ENCODE peak calls at places on chromosomes 12 and 14, in seven cellular contexts. B is progenitor cell of endocrine pancreas, O is fibroblast of the aortic adventitia, F is GM13977, Y is testis, A is GM12865, S is thoracic aorta. J is an unnamed sample.

GRCh38 chr12:106672308-106673085 is 89.7 kb downstream of the RFX4 start:
- DNase-seq in B (no peak), O (no peak), F (no peak), Y (no peak), A (no peak), S (no peak), J (no peak)

GRCh38 chr12:112537710-112538396 is 119.1 kb downstream of the PTPN11 start:
- DNase-seq in B (no peak), O (no peak), F (no peak), Y (no peak), A (no peak), S (no peak), J (peak)

GRCh38 chr14:88919502-88919901 is 95.1 kb downstream of the TTC8 start:
- DNase-seq in B (no peak), O (no peak), F (no peak), Y (no peak), A (no peak), S (no peak), J (no peak)

GRCh38 chr12:65602579-65603295 is 221.5 kb upstream of the HMGA2 start:
- DNase-seq in B (peak), O (peak), F (peak), Y (peak), A (peak), S (peak), J (peak)

GRCh38 chr14:90759370-90760054 is 56.7 kb downstream of the TTC7B start:
- DNase-seq in B (no peak), O (no peak), F (peak), Y (no peak), A (peak), S (no peak), J (no peak)

GRCh38 chr14:95490127-95490526 is 26.3 kb downstream of the SYNE3 start:
- DNase-seq in B (no peak), O (no peak), F (no peak), Y (no peak), A (no peak), S (no peak), J (no peak)

GRCh38 chr14:51369814-51370213 is 129.8 kb downstream of the TMX1 start:
- DNase-seq in B (no peak), O (no peak), F (peak), Y (peak), A (peak), S (no peak), J (no peak)

GRCh38 chr12:120231316-120232011 is 30.6 kb upstream of the RPLP0 start:
- DNase-seq in B (no peak), O (peak), F (no peak), Y (no peak), A (no peak), S (peak), J (peak)

GRCh38 chr12:3078086-3078820 is 1.1 kb downstream of the TSPAN9 start:
- DNase-seq in B (no peak), O (no peak), F (no peak), Y (no peak), A (no peak), S (no peak), J (no peak)

GRCh38 chr12:93536111-93536765 is 36.2 kb upstream of the SOCS2 start:
- DNase-seq in B (no peak), O (no peak), F (no peak), Y (no peak), A (no peak), S (no peak), J (no peak)

GRCh38 chr12:93539821-93540220 is 32.7 kb upstream of the SOCS2 start:
- DNase-seq in B (no peak), O (no peak), F (no peak), Y (no peak), A (no peak), S (no peak), J (no peak)

GRCh38 chr12:93536766-93537515 is 35.5 kb upstream of the SOCS2 start:
- DNase-seq in B (no peak), O (no peak), F (peak), Y (no peak), A (peak), S (no peak), J (no peak)

GRCh38 chr12:93540506-93540905 is 32.0 kb upstream of the SOCS2 start:
- DNase-seq in B (no peak), O (peak), F (no peak), Y (no peak), A (no peak), S (no peak), J (no peak)

DNA sequence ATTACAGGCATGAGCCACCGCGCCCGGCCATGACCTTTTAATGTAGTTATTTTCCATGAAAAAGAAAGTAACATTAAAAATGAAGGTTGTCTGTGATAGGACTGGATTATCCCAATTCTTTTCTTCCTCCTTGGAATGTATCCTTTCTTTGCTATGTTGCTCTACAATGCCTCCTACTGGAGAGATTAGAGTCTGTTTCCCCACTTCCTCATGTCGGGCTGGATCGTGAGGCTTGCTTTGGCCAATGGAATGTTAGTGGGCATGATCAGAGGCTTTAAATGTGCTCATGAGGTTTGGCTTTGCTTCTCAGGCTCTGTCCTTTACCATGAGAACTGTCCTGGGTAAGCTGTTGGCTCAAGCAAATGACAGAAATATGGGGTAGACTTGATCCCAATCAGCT is 34.7 kb upstream of the SOCS2 start:
- DNase-seq in B (no peak), O (no peak), F (no peak), Y (no peak), A (no peak), S (no peak), J (no peak)
- TF ChIP-seq CTCF in B (peak), O (no peak), F (peak), Y (no peak), A (no peak), S (no peak), J (peak)

GRCh38 chr12:6056406-6057211 is 67.9 kb downstream of the VWF start:
- DNase-seq in B (no peak), O (no peak), F (no peak), Y (no peak), A (no peak), S (no peak), J (peak)
- TF ChIP-seq CTCF in B (peak), O (peak), F (peak), Y (no peak), A (no peak), S (no peak), J (peak)

GRCh38 chr12:53062977-53063707 is 13.3 kb downstream of the TNS2 start:
- DNase-seq in B (no peak), O (no peak), F (no peak), Y (peak), A (no peak), S (no peak), J (peak)
- TF ChIP-seq CTCF in B (no peak), O (no peak), F (no peak), Y (no peak), A (no peak), S (no peak), J (no peak)

DNA sequence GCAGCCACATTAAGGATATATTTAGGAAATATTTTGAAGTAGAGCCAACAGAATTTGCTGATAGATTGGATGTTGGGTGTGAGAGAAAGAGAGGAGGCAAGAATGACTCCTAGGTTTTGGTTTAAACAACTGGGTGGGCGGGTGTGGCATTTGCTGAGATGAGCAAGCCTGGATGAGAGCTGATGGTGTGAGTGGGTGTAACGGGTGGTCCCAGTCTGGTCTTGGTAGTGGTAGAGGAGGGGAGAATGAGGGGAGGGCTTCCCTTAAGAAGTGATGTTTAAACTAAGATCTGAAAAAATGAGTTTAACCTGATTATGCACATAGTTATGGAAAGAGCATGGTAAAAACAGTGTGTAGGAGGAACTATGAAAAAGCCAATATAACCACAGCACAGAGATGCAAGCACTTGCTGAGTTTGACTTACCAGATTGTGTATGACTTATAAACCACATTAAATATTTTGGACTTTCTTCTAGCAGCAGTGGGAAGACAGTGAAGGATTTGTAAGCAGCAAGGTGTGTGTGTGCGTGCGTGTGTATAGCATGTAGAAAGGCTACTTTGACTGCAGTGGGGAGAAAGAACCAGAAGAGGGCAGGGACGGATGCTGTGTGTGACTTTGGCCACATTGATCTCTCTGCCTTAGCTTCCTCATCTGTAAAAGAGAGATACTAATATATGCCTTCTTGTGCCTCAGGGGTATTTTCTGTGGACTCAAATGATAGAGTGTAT is 139.7 kb downstream of the PRIMA1 start:
- DNase-seq in B (no peak), O (peak), F (peak), Y (no peak), A (peak), S (no peak), J (peak)
- TF ChIP-seq CTCF in B (peak), O (no peak), F (peak), Y (no peak), A (peak), S (no peak), J (peak)

DNA sequence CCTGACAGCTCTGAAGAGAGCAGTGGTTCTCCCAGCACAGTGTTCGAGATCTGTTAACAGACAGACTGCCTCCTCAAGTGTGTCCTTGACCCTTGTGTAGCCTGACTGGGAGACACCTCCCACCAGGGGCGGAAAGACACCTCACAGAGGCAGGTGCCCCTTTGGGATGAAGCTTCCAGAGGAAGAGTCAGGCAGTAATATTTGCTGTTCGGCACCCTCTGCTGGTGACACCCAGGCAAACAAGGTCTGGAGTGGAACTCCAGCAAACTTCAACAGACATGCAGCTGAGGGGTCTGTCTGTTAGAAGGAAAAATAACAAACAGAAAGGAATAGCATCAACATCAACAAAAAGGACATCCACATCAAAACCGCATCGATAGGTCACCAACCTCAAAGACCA is 21.6 kb upstream of the ABCC9 start:
- DNase-seq in B (no peak), O (no peak), F (no peak), Y (no peak), A (no peak), S (no peak), J (no peak)
- TF ChIP-seq CTCF in B (no peak), O (no peak), F (no peak), Y (no peak), A (no peak), S (no peak), J (no peak)

DNA sequence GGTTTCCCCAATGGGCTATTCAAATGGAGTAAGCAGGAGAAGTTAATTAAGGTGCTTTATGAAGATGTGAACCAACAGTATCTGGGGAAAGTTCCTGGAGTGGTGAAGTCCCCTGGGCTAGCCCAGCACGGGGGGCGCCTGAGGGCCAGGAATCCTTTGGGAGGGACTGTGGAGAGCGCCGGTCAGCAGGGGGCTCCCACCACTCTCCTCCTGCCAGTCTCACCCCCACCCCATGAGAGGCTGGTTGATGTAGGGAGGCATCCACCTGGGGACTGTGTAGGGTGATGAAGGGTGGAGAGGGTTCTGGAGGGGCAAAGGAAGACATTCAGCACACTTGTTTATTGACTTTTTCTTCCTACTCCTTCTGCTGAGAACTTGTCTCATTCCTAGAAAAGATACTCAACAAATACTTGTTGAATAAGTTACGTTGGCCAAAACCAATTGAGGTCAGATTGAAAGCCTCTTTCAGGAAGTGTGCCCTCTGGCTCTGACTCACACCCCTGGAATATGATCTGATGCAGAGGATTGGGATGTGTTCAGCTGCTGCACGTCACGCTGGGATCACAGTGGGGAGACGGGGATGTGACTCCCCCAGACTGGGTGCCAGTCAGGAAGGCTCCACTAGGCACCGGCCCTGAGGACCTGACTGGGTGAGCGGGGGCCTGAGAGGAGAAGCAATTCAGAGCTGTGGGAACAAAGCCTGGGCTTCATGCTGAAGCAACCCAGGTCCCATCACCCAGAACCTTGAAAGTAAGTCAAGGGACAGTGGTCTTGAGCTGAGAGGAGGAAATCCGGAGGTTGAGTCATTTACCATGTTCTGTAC is 4.2 kb downstream of the CEBPE start:
- DNase-seq in B (no peak), O (peak), F (no peak), Y (no peak), A (no peak), S (peak), J (no peak)
- TF ChIP-seq CTCF in B (no peak), O (no peak), F (no peak), Y (no peak), A (no peak), S (no peak), J (no peak)

DNA sequence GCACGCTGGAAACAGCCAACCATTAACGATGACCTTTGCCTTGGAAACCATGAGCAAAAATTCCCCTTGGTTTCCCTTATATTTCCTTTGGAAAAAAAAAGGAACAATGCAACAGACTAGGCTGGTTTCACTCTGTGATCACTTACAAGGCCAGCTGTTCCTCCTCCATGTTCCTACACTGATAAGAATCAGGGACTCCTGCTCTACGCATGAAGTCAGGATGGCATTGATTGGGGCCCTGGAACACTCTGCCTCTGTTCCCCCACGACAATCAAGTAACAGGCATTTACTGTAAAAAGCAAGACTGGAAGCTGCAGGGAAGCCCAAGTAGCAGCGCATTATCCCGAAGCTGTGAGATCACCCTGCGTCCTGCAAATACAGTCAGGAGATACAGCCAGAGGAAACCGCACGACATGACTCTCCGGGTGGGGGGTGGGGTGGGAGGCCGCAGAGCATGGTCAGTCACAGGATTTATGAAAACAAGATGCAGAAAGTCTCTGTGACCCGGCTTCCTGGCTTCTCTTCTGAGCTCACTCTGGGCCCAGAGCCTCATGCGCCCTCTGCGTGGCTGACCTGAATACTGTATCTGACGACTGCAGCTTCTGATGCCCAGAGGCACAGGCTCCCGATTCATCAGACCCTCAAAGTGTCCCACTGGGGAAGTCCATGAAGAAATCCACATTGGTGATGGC is 31.1 kb downstream of the SSH1 start:
- DNase-seq in B (no peak), O (peak), F (no peak), Y (peak), A (no peak), S (peak), J (no peak)
- TF ChIP-seq CTCF in B (no peak), O (peak), F (no peak), Y (no peak), A (no peak), S (no peak), J (no peak)